ENCODE peak calls at places on chromosome 11, in seven cellular contexts. A is neuronal stem cell, M is H9, K is H1, G is mesendoderm, W is mesenchymal stem cell, F is trophoblast cell. S is an unnamed sample.

GRCh38 chr11:92495107-92495793 is 270.6 kb downstream of the FAT3 start:
- DNase-seq in W (no peak), F (no peak), K (no peak), M (no peak), A (no peak), G (no peak), S (no peak)

GRCh38 chr11:61522881-61523280 is 14.3 kb downstream of the LRRC10B start:
- DNase-seq in G (no peak), F (no peak), K (no peak), A (no peak), W (no peak), M (no peak), S (no peak)

GRCh38 chr11:26028294-26028954 is 303.5 kb upstream of the ANO3 start:
- DNase-seq in K (no peak), G (peak), A (no peak), W (peak), M (no peak), F (peak), S (peak)

GRCh38 chr11:104946907-104947306 is 21.5 kb downstream of the CASP4 start:
- DNase-seq in W (peak), M (no peak), F (peak), A (no peak), G (peak), K (no peak), S (peak)

GRCh38 chr11:75780888-75781287 is 12.3 kb downstream of the DGAT2 start:
- DNase-seq in W (no peak), K (no peak), G (peak), F (peak), M (no peak), A (no peak), S (no peak)

GRCh38 chr11:45262900-45263299 is 23.2 kb downstream of the SYT13 start:
- DNase-seq in W (no peak), G (no peak), F (no peak), A (no peak), K (no peak), M (no peak), S (no peak)

GRCh38 chr11:88435405-88435804 is 97.9 kb upstream of the CTSC start:
- DNase-seq in W (no peak), G (no peak), M (no peak), K (no peak), A (no peak), F (no peak), S (peak)

GRCh38 chr11:85718991-85719807 is 33.2 kb upstream of the CCDC89 start:
- DNase-seq in G (peak), F (peak), A (peak), K (peak), M (peak), W (peak), S (peak)

GRCh38 chr11:110251837-110252236 is 44.6 kb downstream of the RDX start:
- DNase-seq in F (no peak), M (no peak), K (no peak), W (peak), G (no peak), A (no peak), S (peak)

GRCh38 chr11:119316729-119317591 is at the start of gene MCAM:
- DNase-seq in K (no peak), F (no peak), G (peak), W (peak), A (no peak), M (peak), S (peak)

GRCh38 chr11:113148076-113148475 is 166.3 kb upstream of the TTC12 start:
- DNase-seq in K (no peak), M (no peak), G (no peak), F (no peak), A (no peak), W (no peak), S (no peak)

GRCh38 chr11:130699561-130699960 is 216.7 kb downstream of the SNX19 start:
- DNase-seq in F (peak), G (no peak), K (no peak), M (no peak), A (no peak), W (no peak), S (no peak)

GRCh38 chr11:95925011-95925410 is 1.1 kb upstream of the MTMR2 start:
- DNase-seq in W (peak), G (peak), A (no peak), F (peak), M (no peak), K (no peak), S (peak)

GRCh38 chr11:94734563-94735275 is 33.4 kb upstream of the AMOTL1 start:
- DNase-seq in A (no peak), K (peak), G (peak), W (no peak), M (peak), F (no peak), S (no peak)

GRCh38 chr11:95835768-95836488 is 45.6 kb downstream of the CEP57 start:
- DNase-seq in G (peak), F (peak), M (peak), K (peak), W (peak), A (peak), S (peak)

GRCh38 chr11:23727821-23728220 is 769.0 kb upstream of the LUZP2 start:
- DNase-seq in A (no peak), M (no peak), G (peak), F (no peak), K (no peak), W (peak), S (peak)

GRCh38 chr11:133123371-133123770 is 408.9 kb downstream of the OPCML start:
- DNase-seq in W (no peak), G (no peak), F (no peak), A (no peak), M (no peak), K (no peak), S (no peak)

GRCh38 chr11:47164321-47164720 is 12.4 kb downstream of the ARFGAP2 start:
- DNase-seq in G (no peak), F (no peak), A (no peak), W (no peak), K (no peak), M (no peak), S (no peak)

GRCh38 chr11:128757235-128757711 is 63.4 kb downstream of the FLI1 start:
- DNase-seq in G (peak), K (no peak), F (no peak), A (no peak), W (peak), M (peak), S (peak)

GRCh38 chr11:84857746-84858145 is 769.4 kb downstream of the DLG2 start:
- DNase-seq in W (no peak), A (no peak), K (no peak), F (no peak), G (no peak), M (no peak), S (peak)

GRCh38 chr11:63882555-63883242 is 34.3 kb downstream of the RCOR2 start:
- DNase-seq in W (no peak), G (peak), M (peak), F (peak), K (no peak), A (no peak), S (no peak)

GRCh38 chr11:63888170-63889086 is 28.5 kb downstream of the RCOR2 start:
- DNase-seq in A (no peak), W (peak), K (no peak), G (peak), M (peak), F (peak), S (peak)

GRCh38 chr11:63880031-63880841 is 36.7 kb downstream of the RCOR2 start:
- DNase-seq in G (no peak), F (no peak), K (no peak), M (no peak), W (peak), A (no peak), S (peak)

GRCh38 chr11:63887600-63887999 is 29.4 kb downstream of the RCOR2 start:
- DNase-seq in G (peak), F (no peak), W (no peak), M (no peak), K (no peak), A (no peak), S (no peak)

DNA sequence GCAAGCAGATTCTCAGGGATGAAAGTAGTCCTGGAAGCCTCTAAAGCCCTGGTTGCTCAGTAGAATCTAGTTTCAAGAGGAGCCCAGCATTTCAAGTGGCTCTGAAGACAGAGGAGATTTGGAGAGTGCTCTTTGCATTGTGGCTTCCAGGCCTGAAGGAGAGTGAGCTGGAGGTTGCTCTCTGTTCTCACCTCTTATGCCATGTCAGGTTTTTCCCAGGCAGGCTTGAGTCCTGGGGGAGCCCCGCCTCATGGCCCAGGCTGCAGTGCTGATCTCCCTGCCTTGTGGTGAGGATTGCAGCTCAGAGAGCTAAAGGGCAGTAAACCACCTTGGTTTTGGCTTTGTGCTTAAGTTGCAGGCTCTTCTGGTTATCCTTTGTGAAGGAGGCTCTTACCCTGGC is 32.8 kb downstream of the RCOR2 start:
- DNase-seq in M (no peak), W (no peak), A (no peak), K (no peak), F (no peak), G (no peak), S (no peak)
- H2AK5ac ChIP-seq in M (no peak), W (no peak), A (no peak), K (no peak), F (no peak), G (no peak), S (no peak)

GRCh38 chr11:111834432-111835163 is 36.8 kb downstream of the ALG9 start:
- DNase-seq in A (no peak), G (no peak), F (no peak), W (no peak), K (no peak), M (no peak), S (no peak)
- H2AK5ac ChIP-seq in A (no peak), G (no peak), F (no peak), W (no peak), K (no peak), M (no peak), S (no peak)

GRCh38 chr11:80831374-80831773 is 1390.5 kb upstream of the TENM4 start:
- DNase-seq in M (no peak), F (no peak), K (no peak), G (no peak), A (no peak), W (no peak), S (no peak)
- H2AK5ac ChIP-seq in M (no peak), F (no peak), K (no peak), G (no peak), A (no peak), W (no peak), S (no peak)

GRCh38 chr11:90434858-90435257 is 212.0 kb upstream of the CHORDC1 start:
- DNase-seq in W (no peak), G (peak), A (peak), K (no peak), M (no peak), F (peak), S (no peak)

DNA sequence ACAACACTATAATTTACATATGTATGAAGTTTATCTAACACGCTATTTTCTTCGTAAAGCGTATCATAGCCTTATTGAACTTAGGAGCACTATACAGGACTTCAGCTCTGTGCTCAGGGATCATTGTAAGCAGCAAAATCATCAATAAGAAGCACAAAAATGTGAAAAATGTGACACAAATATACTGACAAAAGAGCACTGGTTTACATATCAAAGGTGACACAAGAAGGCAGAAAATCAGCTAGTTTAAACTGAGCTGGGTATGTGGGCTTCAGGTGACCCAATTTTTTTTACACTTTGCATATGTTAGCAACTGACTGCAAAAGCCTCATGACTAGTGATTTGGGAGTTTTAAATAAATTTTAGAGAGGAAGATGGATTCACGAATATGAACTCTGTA is 215.2 kb upstream of the CHORDC1 start:
- DNase-seq in K (no peak), G (peak), A (no peak), M (no peak), W (no peak), F (no peak), S (no peak)
- H2AK5ac ChIP-seq in K (no peak), G (no peak), A (no peak), M (no peak), W (no peak), F (no peak), S (no peak)

GRCh38 chr11:32385998-32386397 is 49.3 kb downstream of the WT1 start:
- DNase-seq in K (peak), W (peak), G (peak), A (peak), F (no peak), M (peak), S (peak)
- H2AK5ac ChIP-seq in K (no peak), W (no peak), G (no peak), A (no peak), F (no peak), M (no peak), S (no peak)

DNA sequence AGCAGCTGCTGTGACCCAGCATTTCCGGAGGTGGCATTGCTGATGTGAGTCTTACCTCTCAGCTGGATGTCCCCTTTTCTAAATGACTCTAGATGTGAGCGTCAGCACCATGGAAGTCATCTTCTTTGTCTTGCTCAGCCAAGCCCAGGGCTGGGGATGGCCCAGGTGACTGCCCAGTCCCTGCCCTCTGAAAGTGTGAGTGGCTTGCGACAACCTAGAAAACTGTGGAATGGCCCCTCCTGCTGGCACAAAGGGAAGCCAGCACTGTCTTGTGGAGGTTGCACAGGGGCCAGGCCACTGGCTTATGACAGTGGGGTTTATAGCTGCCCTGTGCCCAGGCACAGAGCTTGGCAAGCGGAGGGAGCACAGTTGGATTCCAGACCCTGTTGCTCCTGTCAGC is 6.2 kb downstream of the TUB start:
- DNase-seq in K (no peak), W (no peak), G (peak), M (peak), A (no peak), F (no peak), S (no peak)
- H2AK5ac ChIP-seq in K (no peak), W (no peak), G (no peak), M (no peak), A (no peak), F (no peak), S (no peak)

GRCh38 chr11:82024760-82025159 is 708.9 kb downstream of the FAM181B start:
- DNase-seq in G (no peak), F (no peak), K (no peak), M (no peak), W (no peak), A (no peak), S (no peak)
- H2AK5ac ChIP-seq in G (no peak), F (no peak), K (no peak), M (no peak), W (no peak), A (no peak), S (no peak)

GRCh38 chr11:34084637-34085036 is 20.8 kb upstream of the NAT10 start:
- DNase-seq in W (no peak), M (no peak), F (no peak), G (no peak), K (no peak), A (no peak), S (no peak)
- H2AK5ac ChIP-seq in W (no peak), M (no peak), F (no peak), G (no peak), K (no peak), A (no peak), S (no peak)